ENCODE peak calls at places on chromosomes 1 and 21, in four cellular contexts. E, G, Q and R are unnamed samples.

GRCh38 chr1:229058111-229058551 is 212.8 kb upstream of the RAB4A start:
- DNase-seq in E (peak), G (no peak), Q (no peak), R (no peak)

GRCh38 chr1:225909477-225909876 is 14.6 kb downstream of the PYCR2 start:
- DNase-seq in E (no peak), G (no peak), Q (no peak), R (no peak)

GRCh38 chr21:26918318-26919065 is 48.4 kb downstream of the ADAMTS5 start:
- DNase-seq in E (no peak), G (no peak), Q (peak), R (peak)

GRCh38 chr21:42389449-42389835 is 6.4 kb downstream of the TMPRSS3 start:
- DNase-seq in E (no peak), G (peak), Q (no peak), R (no peak)

GRCh38 chr1:180247061-180247460 is 17.0 kb downstream of the LHX4 start:
- DNase-seq in E (no peak), G (no peak), Q (no peak), R (no peak)

GRCh38 chr1:2982615-2983318 is 38.5 kb upstream of the ACTRT2 start:
- DNase-seq in E (no peak), G (no peak), Q (no peak), R (no peak)

GRCh38 chr1:103194060-103194459 is 85.7 kb upstream of the COL11A1 start:
- DNase-seq in E (no peak), G (no peak), Q (no peak), R (no peak)

GRCh38 chr1:38151399-38151798 is 104.8 kb upstream of the POU3F1 start:
- DNase-seq in E (no peak), G (no peak), Q (no peak), R (peak)

GRCh38 chr1:21909787-21910503 is 27.2 kb downstream of the HSPG2 start:
- DNase-seq in E (no peak), G (peak), Q (peak), R (peak)

GRCh38 chr1:161905269-161905884 is 118.3 kb downstream of the OLFML2B start:
- DNase-seq in E (peak), G (no peak), Q (no peak), R (no peak)

GRCh38 chr1:18868801-18869424 is 9.5 kb upstream of the TAS1R2 start:
- DNase-seq in E (no peak), G (no peak), Q (no peak), R (no peak)

GRCh38 chr1:245079021-245079609 is 75.7 kb upstream of the KIF26B start:
- DNase-seq in E (peak), G (no peak), Q (peak), R (peak)

GRCh38 chr1:100556181-100556580 is 18.2 kb downstream of the GPR88 start:
- DNase-seq in E (no peak), G (no peak), Q (no peak), R (no peak)

GRCh38 chr1:245788269-245788668 is 633.5 kb downstream of the KIF26B start:
- DNase-seq in E (no peak), G (no peak), Q (peak), R (peak)

GRCh38 chr1:226964068-226964425 is 24.0 kb downstream of the COQ8A start:
- DNase-seq in E (no peak), G (no peak), Q (no peak), R (no peak)

GRCh38 chr1:206608108-206608698 is 4.1 kb downstream of the EIF2D start:
- DNase-seq in E (peak), G (peak), Q (peak), R (peak)

GRCh38 chr1:89941110-89941770 is 53.7 kb upstream of the ZNF326 start:
- DNase-seq in E (no peak), G (no peak), Q (no peak), R (no peak)

GRCh38 chr1:19610282-19610978 is 33.7 kb upstream of the NBL1 start:
- DNase-seq in E (no peak), G (no peak), Q (no peak), R (no peak)

GRCh38 chr21:29372063-29372802 is 73.5 kb downstream of the BACH1 start:
- DNase-seq in E (peak), G (peak), Q (peak), R (peak)

GRCh38 chr1:60573121-60573520 is 499.6 kb upstream of the C1orf87 start:
- DNase-seq in E (no peak), G (no peak), Q (no peak), R (no peak)

GRCh38 chr21:31347435-31348032 is 3.5 kb upstream of the TIAM1 start:
- DNase-seq in E (peak), G (no peak), Q (no peak), R (peak)

GRCh38 chr21:18252686-18253085 is 8.1 kb downstream of the CHODL start:
- DNase-seq in E (no peak), G (no peak), Q (no peak), R (peak)

GRCh38 chr1:66147226-66147625 is 354.5 kb downstream of the PDE4B start:
- DNase-seq in E (no peak), G (no peak), Q (no peak), R (no peak)